ENCODE peak calls at places on chromosomes 1 and 21, in ten cellular contexts. C is heart left ventricle, Y is neuronal stem cell, X is Calu3, A is tibial artery, B is adrenal gland, Q is AG09309, M is glutamatergic neuron, G is SHP77, N is psoas muscle. E is an unnamed sample.

GRCh38 chr1:220040028-220040596 is 6.2 kb downstream of the EPRS1 start:
- DNase-seq in C (no peak), Y (no peak), X (no peak), A (no peak), B (no peak), Q (no peak), M (no peak), G (no peak), N (no peak), E (no peak)

GRCh38 chr1:41358152-41358937 is 2.9 kb upstream of the FOXO6 start:
- DNase-seq in C (peak; percentile 85), Y (no peak), X (no peak), A (peak; percentile 70), B (no peak), Q (no peak), M (no peak), G (no peak), N (peak; percentile 47), E (no peak)

GRCh38 chr1:74908131-74908530 is 175.2 kb downstream of the TYW3 start:
- DNase-seq in C (no peak), Y (no peak), X (no peak), A (no peak), B (no peak), Q (no peak), M (no peak), G (no peak), N (no peak), E (no peak)

GRCh38 chr1:30976143-30976542 is 67.6 kb upstream of the SDC3 start:
- DNase-seq in C (no peak), Y (no peak), X (no peak), A (no peak), B (no peak), Q (no peak), M (no peak), G (no peak), N (no peak), E (no peak)

GRCh38 chr1:167841530-167841929 is 72.4 kb downstream of the ADCY10 start:
- DNase-seq in C (no peak), Y (no peak), X (no peak), A (no peak), B (no peak), Q (no peak), M (no peak), G (no peak), N (no peak), E (no peak)

GRCh38 chr1:186762653-186763052 is 66.1 kb upstream of the PLA2G4A start:
- DNase-seq in C (no peak), Y (no peak), X (no peak), A (no peak), B (no peak), Q (no peak), M (no peak), G (no peak), N (no peak), E (no peak)

GRCh38 chr1:181104790-181105133 is 16.3 kb downstream of the IER5 start:
- DNase-seq in C (peak; percentile 59), Y (peak; percentile 85), X (peak; percentile 55), A (peak; percentile 76), B (peak; percentile 35), Q (no peak), M (peak; percentile 71), G (no peak), N (peak; percentile 60), E (peak; percentile 74)

GRCh38 chr1:165631403-165632151 is 543 bp downstream of the MGST3 start:
- DNase-seq in C (peak; percentile 65), Y (peak; percentile 38), X (peak; percentile 73), A (peak; percentile 84), B (peak; percentile 77), Q (peak; percentile 78), M (peak; percentile 60), G (peak; percentile 22), N (peak; percentile 59), E (peak; percentile 59)

GRCh38 chr1:38138498-38139233 is 92.1 kb upstream of the POU3F1 start:
- DNase-seq in C (peak; percentile 92), Y (no peak), X (no peak), A (peak; percentile 85), B (peak; percentile 88), Q (peak; percentile 94), M (no peak), G (no peak), N (peak; percentile 69), E (no peak)

GRCh38 chr1:29973406-29973805 is 737.1 kb downstream of the PTPRU start:
- DNase-seq in C (no peak), Y (no peak), X (no peak), A (no peak), B (no peak), Q (no peak), M (no peak), G (no peak), N (no peak), E (no peak)

GRCh38 chr1:54980528-54981241 is at the start of gene TMEM61:
- DNase-seq in C (no peak), Y (no peak), X (peak; percentile 34), A (no peak), B (no peak), Q (no peak), M (no peak), G (no peak), N (no peak), E (peak; percentile 54)

GRCh38 chr1:218815076-218815475 is 358.6 kb upstream of the LYPLAL1 start:
- DNase-seq in C (no peak), Y (no peak), X (no peak), A (no peak), B (no peak), Q (no peak), M (no peak), G (no peak), N (no peak), E (no peak)

GRCh38 chr1:234069760-234070159 is 165.3 kb downstream of the SLC35F3 start:
- DNase-seq in C (no peak), Y (no peak), X (peak; percentile 9), A (no peak), B (no peak), Q (no peak), M (no peak), G (no peak), N (no peak), E (no peak)

GRCh38 chr1:163124812-163125211 is 55.7 kb downstream of the RGS4 start:
- DNase-seq in C (no peak), Y (no peak), X (no peak), A (no peak), B (no peak), Q (no peak), M (no peak), G (no peak), N (no peak), E (no peak)

GRCh38 chr1:160078392-160079195 is 2.7 kb upstream of the KCNJ9 start:
- DNase-seq in C (no peak), Y (no peak), X (peak; percentile 75), A (no peak), B (peak; percentile 55), Q (no peak), M (peak; percentile 66), G (no peak), N (no peak), E (peak; percentile 63)

GRCh38 chr1:206143537-206144155 is 26.5 kb upstream of the AVPR1B start:
- DNase-seq in C (no peak), Y (no peak), X (no peak), A (no peak), B (no peak), Q (no peak), M (peak; percentile 26), G (peak; percentile 13), N (no peak), E (no peak)

GRCh38 chr1:160167580-160167979 is 16.2 kb downstream of the ATP1A4 start:
- DNase-seq in C (no peak), Y (no peak), X (no peak), A (no peak), B (no peak), Q (no peak), M (no peak), G (no peak), N (no peak), E (no peak)

GRCh38 chr1:45303582-45304310 is 22.9 kb upstream of the HPDL start:
- DNase-seq in C (peak; percentile 98), Y (peak; percentile 96), X (peak; percentile 94), A (peak; percentile 99), B (peak; percentile 98), Q (peak; percentile 87), M (peak; percentile 98), G (peak; percentile 93), N (peak; percentile 99), E (peak; percentile 99)

GRCh38 chr1:109350650-109351049 is 43.8 kb upstream of the MYBPHL start:
- DNase-seq in C (no peak), Y (no peak), X (no peak), A (no peak), B (no peak), Q (no peak), M (no peak), G (no peak), N (no peak), E (no peak)

GRCh38 chr1:50427086-50427817 is 4.0 kb upstream of the DMRTA2 start:
- DNase-seq in C (no peak), Y (peak; percentile 48), X (no peak), A (no peak), B (no peak), Q (no peak), M (no peak), G (no peak), N (no peak), E (peak; percentile 22)

GRCh38 chr1:29639156-29639736 is 402.9 kb downstream of the PTPRU start:
- DNase-seq in C (no peak), Y (no peak), X (peak; percentile 61), A (peak; percentile 13), B (no peak), Q (no peak), M (no peak), G (no peak), N (no peak), E (no peak)

GRCh38 chr1:23098463-23099170 is 70.0 kb downstream of the LUZP1 start:
- DNase-seq in C (peak; percentile 37), Y (peak; percentile 73), X (peak; percentile 39), A (peak; percentile 72), B (peak; percentile 68), Q (peak; percentile 41), M (peak; percentile 54), G (peak; percentile 18), N (no peak), E (peak; percentile 52)

GRCh38 chr21:44931137-44931500 is 8.7 kb upstream of the SLX9 start:
- DNase-seq in C (no peak), Y (no peak), X (no peak), A (peak; percentile 67), B (peak; percentile 54), Q (no peak), M (no peak), G (no peak), N (peak; percentile 42), E (no peak)

GRCh38 chr21:33968082-33968997 is 52.7 kb upstream of the ATP5PO start:
- DNase-seq in C (no peak), Y (no peak), X (peak; percentile 36), A (no peak), B (no peak), Q (no peak), M (no peak), G (no peak), N (no peak), E (no peak)

GRCh38 chr21:33775100-33775828 is 133.0 kb downstream of the ITSN1 start:
- DNase-seq in C (no peak), Y (no peak), X (no peak), A (no peak), B (no peak), Q (no peak), M (no peak), G (peak; percentile 6), N (no peak), E (no peak)

GRCh38 chr21:32200029-32200428 is 78.8 kb downstream of the MIS18A start:
- DNase-seq in C (no peak), Y (no peak), X (no peak), A (no peak), B (no peak), Q (no peak), M (no peak), G (no peak), N (no peak), E (no peak)

GRCh38 chr1:53328490-53329182 is 766 bp upstream of the LRP8 start:
- DNase-seq in C (no peak), Y (peak; percentile 30), X (no peak), A (peak; percentile 64), B (no peak), Q (no peak), M (no peak), G (peak; percentile 46), N (no peak), E (peak; percentile 37)

GRCh38 chr1:205248793-205249601 is 21.3 kb downstream of the TMCC2 start:
- DNase-seq in C (peak; percentile 61), Y (no peak), X (no peak), A (peak; percentile 90), B (peak; percentile 94), Q (no peak), M (no peak), G (no peak), N (no peak), E (no peak)